ENCODE peak calls at places on chromosomes 7 and 10, in six cellular contexts. W is stimulated activated CD8-positive, alpha-beta memory T cell treated with anti-CD3 and anti-CD28 coated beads, Interleukin-4, amount 100 ng/mL, for 1 hour; P is NCI-H2081; J is CD8-positive, alpha-beta memory T cell; T is effector memory CD8-positive, alpha-beta T cell; Y is G401. M is an unnamed sample.
A peak's percentile ranks its signal among the peaks of the same experiment; 100 is the strongest.

GRCh38 chr10:101817542-101818118 is 614 bp downstream of the OGA start:
- DNase-seq in J (no peak), P (peak; percentile 19), W (no peak), T (no peak), Y (peak; percentile 75), M (peak; percentile 90)

GRCh38 chr7:118054529-118054928 is 129.4 kb upstream of the LSM8 start:
- DNase-seq in J (no peak), T (no peak), W (no peak), P (no peak), Y (no peak), M (no peak)

GRCh38 chr10:96053985-96054384 is 10.6 kb downstream of the CCNJ start:
- DNase-seq in Y (no peak), P (no peak), W (no peak), J (no peak), T (no peak), M (no peak)

GRCh38 chr7:84076219-84076618 is 118.4 kb downstream of the SEMA3A start:
- DNase-seq in J (no peak), W (no peak), Y (no peak), P (no peak), T (no peak), M (peak; percentile 32)

GRCh38 chr7:74401137-74401859 is 52.4 kb upstream of the GTF2IRD1 start:
- DNase-seq in J (peak; percentile 49), P (peak; percentile 64), W (peak; percentile 54), T (peak; percentile 78), Y (peak; percentile 80), M (peak; percentile 68)

GRCh38 chr7:27453702-27454405 is 208.8 kb downstream of the HIBADH start:
- DNase-seq in Y (no peak), P (no peak), J (no peak), T (no peak), W (no peak), M (peak; percentile 84)

GRCh38 chr10:72020914-72021754 is 56.9 kb downstream of the CHST3 start:
- DNase-seq in P (no peak), Y (no peak), J (no peak), T (no peak), W (no peak), M (no peak)

GRCh38 chr10:42551582-42552187 is 86.7 kb downstream of the ZNF33B start:
- DNase-seq in P (no peak), W (no peak), Y (no peak), J (no peak), T (no peak), M (peak; percentile 6)

GRCh38 chr7:12212051-12212485 is 974 bp downstream of the TMEM106B start:
- DNase-seq in P (peak; percentile 34), T (no peak), J (no peak), Y (peak; percentile 41), W (no peak), M (peak; percentile 10)

GRCh38 chr7:69395072-69395714 is 203.1 kb upstream of the AUTS2 start:
- DNase-seq in W (no peak), J (no peak), Y (no peak), P (no peak), T (no peak), M (no peak)

GRCh38 chr10:64271983-64272382 is 750.8 kb downstream of the REEP3 start:
- DNase-seq in P (no peak), J (no peak), Y (no peak), W (no peak), T (no peak), M (no peak)

GRCh38 chr7:148211641-148212040 is 378.9 kb upstream of the C7orf33 start:
- DNase-seq in W (no peak), Y (no peak), P (no peak), J (no peak), T (no peak), M (no peak)

GRCh38 chr7:101555269-101555920 is 73.7 kb downstream of the MYL10 start:
- DNase-seq in W (no peak), T (no peak), Y (no peak), J (no peak), P (no peak), M (no peak)

GRCh38 chr7:125085084-125085483 is 155.5 kb upstream of the POT1 start:
- DNase-seq in P (no peak), J (no peak), T (no peak), W (no peak), Y (no peak), M (no peak)

GRCh38 chr7:151432658-151433521 is 7.1 kb downstream of the CRYGN start:
- DNase-seq in P (no peak), Y (no peak), J (peak; percentile 47), T (peak; percentile 50), W (no peak), M (no peak)

GRCh38 chr10:62426086-62426485 is 51.9 kb downstream of the ZNF365 start:
- DNase-seq in J (no peak), P (no peak), T (no peak), Y (no peak), W (no peak), M (peak; percentile 79)

GRCh38 chr7:102175423-102176170 is 111.1 kb upstream of the SH2B2 start:
- DNase-seq in Y (peak; percentile 68), W (no peak), J (no peak), T (no peak), P (no peak), M (no peak)